ENCODE peak calls at places on chromosomes 13 and 19, in five cellular contexts. One of them, this sample, is unnamed.

GRCh38 chr19:1987197-1988187 is 28.0 kb downstream of the BTBD2 start:
- DNase-seq in vagina: no peak
- DNase-seq in tibial artery: no peak
- DNase-seq in posterior cingulate gyrus: no peak
- DNase-seq in left ventricle myocardium inferior: no peak
- DNase-seq in this sample: no peak

GRCh38 chr19:409006-409514 is at the start of gene C2CD4C:
- DNase-seq in vagina: no peak
- DNase-seq in tibial artery: peak; percentile 50
- DNase-seq in posterior cingulate gyrus: peak; percentile 84
- DNase-seq in left ventricle myocardium inferior: no peak
- DNase-seq in this sample: no peak

GRCh38 chr19:27971071-27971470 is 1241.9 kb downstream of the UQCRFS1 start:
- DNase-seq in vagina: no peak
- DNase-seq in tibial artery: no peak
- DNase-seq in posterior cingulate gyrus: no peak
- DNase-seq in left ventricle myocardium inferior: no peak
- DNase-seq in this sample: no peak

GRCh38 chr13:36979361-36980040 is 19.6 kb downstream of the ALG5 start:
- DNase-seq in vagina: no peak
- DNase-seq in tibial artery: no peak
- DNase-seq in posterior cingulate gyrus: no peak
- DNase-seq in left ventricle myocardium inferior: no peak
- DNase-seq in this sample: no peak

GRCh38 chr19:8575467-8575997 is 1.7 kb downstream of the MYO1F start:
- DNase-seq in vagina: no peak
- DNase-seq in tibial artery: no peak
- DNase-seq in posterior cingulate gyrus: no peak
- DNase-seq in left ventricle myocardium inferior: no peak
- DNase-seq in this sample: no peak

GRCh38 chr19:11984986-11985385 is 20.1 kb downstream of the ZNF763 start:
- DNase-seq in vagina: no peak
- DNase-seq in tibial artery: no peak
- DNase-seq in posterior cingulate gyrus: no peak
- DNase-seq in left ventricle myocardium inferior: no peak
- DNase-seq in this sample: no peak

GRCh38 chr19:17281391-17282304 is at the start of gene ANKLE1:
- DNase-seq in vagina: no peak
- DNase-seq in tibial artery: no peak
- DNase-seq in posterior cingulate gyrus: peak; percentile 78
- DNase-seq in left ventricle myocardium inferior: peak; percentile 27
- DNase-seq in this sample: peak; percentile 4

GRCh38 chr13:57557979-57558529 is 73.5 kb upstream of the PCDH17 start:
- DNase-seq in vagina: no peak
- DNase-seq in tibial artery: no peak
- DNase-seq in posterior cingulate gyrus: no peak
- DNase-seq in left ventricle myocardium inferior: no peak
- DNase-seq in this sample: no peak

GRCh38 chr13:98240131-98240530 is 63.1 kb upstream of the RNF113B start:
- DNase-seq in vagina: no peak
- DNase-seq in tibial artery: no peak
- DNase-seq in posterior cingulate gyrus: no peak
- DNase-seq in left ventricle myocardium inferior: no peak
- DNase-seq in this sample: no peak

GRCh38 chr13:68872338-68872737 is 1235.3 kb upstream of the ATXN8OS start:
- DNase-seq in vagina: no peak
- DNase-seq in tibial artery: no peak
- DNase-seq in posterior cingulate gyrus: no peak
- DNase-seq in left ventricle myocardium inferior: no peak
- DNase-seq in this sample: no peak

GRCh38 chr13:26653310-26653709 is 95.8 kb downstream of the WASF3 start:
- DNase-seq in vagina: no peak
- DNase-seq in tibial artery: no peak
- DNase-seq in posterior cingulate gyrus: no peak
- DNase-seq in left ventricle myocardium inferior: no peak
- DNase-seq in this sample: no peak

GRCh38 chr13:48304132-48304876 is 753 bp downstream of the RB1 start:
- DNase-seq in vagina: no peak
- DNase-seq in tibial artery: peak; percentile 68
- DNase-seq in posterior cingulate gyrus: peak; percentile 66
- DNase-seq in left ventricle myocardium inferior: peak; percentile 36
- DNase-seq in this sample: no peak

GRCh38 chr13:50757021-50757420 is 86.5 kb downstream of the DLEU7 start:
- DNase-seq in vagina: no peak
- DNase-seq in tibial artery: no peak
- DNase-seq in posterior cingulate gyrus: no peak
- DNase-seq in left ventricle myocardium inferior: no peak
- DNase-seq in this sample: no peak

GRCh38 chr13:46160474-46161066 is 21.4 kb downstream of the LCP1 start:
- DNase-seq in vagina: no peak
- DNase-seq in tibial artery: no peak
- DNase-seq in posterior cingulate gyrus: no peak
- DNase-seq in left ventricle myocardium inferior: no peak
- DNase-seq in this sample: no peak

GRCh38 chr19:51122112-51122981 is 2.4 kb upstream of the SIGLEC9 start:
- DNase-seq in vagina: no peak
- DNase-seq in tibial artery: no peak
- DNase-seq in posterior cingulate gyrus: no peak
- DNase-seq in left ventricle myocardium inferior: no peak
- DNase-seq in this sample: no peak

GRCh38 chr13:34883381-34883780 is 58.7 kb upstream of the NBEA start:
- DNase-seq in vagina: no peak
- DNase-seq in tibial artery: no peak
- DNase-seq in posterior cingulate gyrus: no peak
- DNase-seq in left ventricle myocardium inferior: no peak
- DNase-seq in this sample: no peak

GRCh38 chr13:50715402-50716146 is 127.9 kb downstream of the DLEU7 start:
- DNase-seq in vagina: no peak
- DNase-seq in tibial artery: peak; percentile 77
- DNase-seq in posterior cingulate gyrus: no peak
- DNase-seq in left ventricle myocardium inferior: peak; percentile 43
- DNase-seq in this sample: no peak

GRCh38 chr13:29174093-29174492 is 354.0 kb downstream of the MTUS2 start:
- DNase-seq in vagina: no peak
- DNase-seq in tibial artery: no peak
- DNase-seq in posterior cingulate gyrus: no peak
- DNase-seq in left ventricle myocardium inferior: no peak
- DNase-seq in this sample: no peak

GRCh38 chr19:28130066-28130511 is 1082.9 kb downstream of the UQCRFS1 start:
- DNase-seq in vagina: no peak
- DNase-seq in tibial artery: no peak
- DNase-seq in posterior cingulate gyrus: no peak
- DNase-seq in left ventricle myocardium inferior: no peak
- DNase-seq in this sample: no peak

GRCh38 chr13:105655046-105655445 is 880.4 kb downstream of the EFNB2 start:
- DNase-seq in vagina: no peak
- DNase-seq in tibial artery: no peak
- DNase-seq in posterior cingulate gyrus: no peak
- DNase-seq in left ventricle myocardium inferior: no peak
- DNase-seq in this sample: no peak

GRCh38 chr19:54560881-54561385 is 12.7 kb upstream of the LILRA2 start:
- DNase-seq in vagina: no peak
- DNase-seq in tibial artery: no peak
- DNase-seq in posterior cingulate gyrus: no peak
- DNase-seq in left ventricle myocardium inferior: no peak
- DNase-seq in this sample: no peak

GRCh38 chr19:9507285-9507684 is 8.9 kb upstream of the ZNF560 start:
- DNase-seq in vagina: no peak
- DNase-seq in tibial artery: no peak
- DNase-seq in posterior cingulate gyrus: no peak
- DNase-seq in left ventricle myocardium inferior: no peak
- DNase-seq in this sample: no peak

GRCh38 chr19:55809381-55810058 is 22.3 kb downstream of the NLRP11 start:
- DNase-seq in vagina: no peak
- DNase-seq in tibial artery: no peak
- DNase-seq in posterior cingulate gyrus: no peak
- DNase-seq in left ventricle myocardium inferior: peak; percentile 17
- DNase-seq in this sample: no peak

GRCh38 chr19:50723069-50723468 is at the start of gene CLEC11A:
- DNase-seq in vagina: no peak
- DNase-seq in tibial artery: peak; percentile 77
- DNase-seq in posterior cingulate gyrus: peak; percentile 43
- DNase-seq in left ventricle myocardium inferior: peak; percentile 72
- DNase-seq in this sample: no peak

GRCh38 chr19:1455336-1456120 is 5.6 kb downstream of the APC2 start:
- DNase-seq in vagina: no peak
- DNase-seq in tibial artery: no peak
- DNase-seq in posterior cingulate gyrus: no peak
- DNase-seq in left ventricle myocardium inferior: no peak
- DNase-seq in this sample: peak; percentile 27

GRCh38 chr13:104532131-104532530 is 1465.9 kb upstream of the SLC10A2 start:
- DNase-seq in vagina: no peak
- DNase-seq in tibial artery: no peak
- DNase-seq in posterior cingulate gyrus: no peak
- DNase-seq in left ventricle myocardium inferior: no peak
- DNase-seq in this sample: no peak

GRCh38 chr19:1252221-1252817 is 3.9 kb downstream of the MIDN start:
- DNase-seq in vagina: no peak
- DNase-seq in tibial artery: peak; percentile 98
- DNase-seq in posterior cingulate gyrus: peak; percentile 92
- DNase-seq in left ventricle myocardium inferior: peak; percentile 90
- DNase-seq in this sample: peak; percentile 98

GRCh38 chr19:46159418-46159817 is 11.4 kb downstream of the IGFL2 start:
- DNase-seq in vagina: no peak
- DNase-seq in tibial artery: no peak
- DNase-seq in posterior cingulate gyrus: no peak
- DNase-seq in left ventricle myocardium inferior: no peak
- DNase-seq in this sample: no peak

GRCh38 chr19:14102756-14103155 is 12.2 kb upstream of the SAMD1 start:
- DNase-seq in vagina: no peak
- DNase-seq in tibial artery: no peak
- DNase-seq in posterior cingulate gyrus: no peak
- DNase-seq in left ventricle myocardium inferior: no peak
- DNase-seq in this sample: no peak

GRCh38 chr13:75038315-75038881 is 443.6 kb downstream of the TBC1D4 start:
- DNase-seq in vagina: no peak
- DNase-seq in tibial artery: no peak
- DNase-seq in posterior cingulate gyrus: no peak
- DNase-seq in left ventricle myocardium inferior: no peak
- DNase-seq in this sample: no peak

GRCh38 chr13:31767175-31767900 is 28.0 kb downstream of the RXFP2 start:
- DNase-seq in vagina: no peak
- DNase-seq in tibial artery: no peak
- DNase-seq in posterior cingulate gyrus: no peak
- DNase-seq in left ventricle myocardium inferior: no peak
- DNase-seq in this sample: no peak

GRCh38 chr19:35031072-35031881 is 1.0 kb downstream of the SCN1B start:
- DNase-seq in vagina: no peak
- DNase-seq in tibial artery: no peak
- DNase-seq in posterior cingulate gyrus: peak; percentile 82
- DNase-seq in left ventricle myocardium inferior: peak; percentile 54
- DNase-seq in this sample: peak; percentile 38

GRCh38 chr19:47486900-47487299 is 2.9 kb upstream of the KPTN start:
- DNase-seq in vagina: no peak
- DNase-seq in tibial artery: peak; percentile 63
- DNase-seq in posterior cingulate gyrus: no peak
- DNase-seq in left ventricle myocardium inferior: no peak
- DNase-seq in this sample: no peak

GRCh38 chr13:105660550-105660949 is 874.9 kb downstream of the EFNB2 start:
- DNase-seq in vagina: no peak
- DNase-seq in tibial artery: no peak
- DNase-seq in posterior cingulate gyrus: no peak
- DNase-seq in left ventricle myocardium inferior: no peak
- DNase-seq in this sample: no peak

GRCh38 chr13:86741762-86742285 is 929.3 kb upstream of the SLITRK5 start:
- DNase-seq in vagina: no peak
- DNase-seq in tibial artery: no peak
- DNase-seq in posterior cingulate gyrus: no peak
- DNase-seq in left ventricle myocardium inferior: no peak
- DNase-seq in this sample: no peak

GRCh38 chr19:58409010-58409790 is 751 bp downstream of the ZNF584 start:
- DNase-seq in vagina: no peak
- DNase-seq in tibial artery: peak; percentile 62
- DNase-seq in posterior cingulate gyrus: peak; percentile 80
- DNase-seq in left ventricle myocardium inferior: no peak
- DNase-seq in this sample: no peak

GRCh38 chr13:74443623-74444022 is 309.4 kb upstream of the KLF12 start:
- DNase-seq in vagina: no peak
- DNase-seq in tibial artery: no peak
- DNase-seq in posterior cingulate gyrus: no peak
- DNase-seq in left ventricle myocardium inferior: no peak
- DNase-seq in this sample: no peak

This sample was measured in anterior cingulate cortex.